ENCODE peak calls at places on chromosomes 5 and 9, in five cellular contexts. U is transverse colon, S is A549, I is neural crest cell, V is gastrocnemius medialis. J is an unnamed sample.

GRCh38 chr5:108747111-108748009 is at the start of gene FER:
- DNase-seq in U (no peak), S (peak), I (peak), V (no peak), J (no peak)

GRCh38 chr9:92963831-92964606 is 16.7 kb downstream of the FGD3 start:
- DNase-seq in U (peak), S (no peak), I (no peak), V (no peak), J (no peak)

GRCh38 chr5:127785098-127785927 is 82.1 kb downstream of the CCDC192 start:
- DNase-seq in U (no peak), S (no peak), I (no peak), V (no peak), J (no peak)

GRCh38 chr5:110321117-110321516 is 405.4 kb downstream of the TMEM232 start:
- DNase-seq in U (no peak), S (no peak), I (no peak), V (no peak), J (no peak)

GRCh38 chr5:4571248-4571950 is 568.7 kb upstream of the ADAMTS16 start:
- DNase-seq in U (no peak), S (no peak), I (no peak), V (no peak), J (no peak)

GRCh38 chr5:110343616-110344015 is 382.9 kb downstream of the TMEM232 start:
- DNase-seq in U (no peak), S (no peak), I (no peak), V (no peak), J (no peak)

GRCh38 chr9:107131108-107131799 is 151.8 kb upstream of the RAD23B start:
- DNase-seq in U (no peak), S (no peak), I (no peak), V (peak), J (peak)

GRCh38 chr9:34413229-34413852 is 36.6 kb upstream of the MYORG start:
- DNase-seq in U (peak), S (peak), I (peak), V (no peak), J (no peak)

GRCh38 chr9:38026021-38026809 is 42.8 kb downstream of the SHB start:
- DNase-seq in U (no peak), S (peak), I (no peak), V (no peak), J (no peak)

GRCh38 chr9:91162311-91162710 is 199.4 kb downstream of the AUH start:
- DNase-seq in U (peak), S (no peak), I (no peak), V (no peak), J (no peak)

GRCh38 chr5:108093186-108093585 is 288.7 kb downstream of the FBXL17 start:
- DNase-seq in U (no peak), S (peak), I (no peak), V (no peak), J (no peak)

GRCh38 chr9:136690841-136691261 is 3.6 kb upstream of the AGPAT2 start:
- DNase-seq in U (no peak), S (no peak), I (no peak), V (peak), J (no peak)

GRCh38 chr9:76564300-76564699 is 105.3 kb downstream of the GCNT1 start:
- DNase-seq in U (no peak), S (no peak), I (no peak), V (no peak), J (no peak)

GRCh38 chr9:89865981-89866380 is 261.2 kb downstream of the GADD45G start:
- DNase-seq in U (no peak), S (no peak), I (no peak), V (no peak), J (no peak)

GRCh38 chr5:38557309-38557710 is 864 bp upstream of the LIFR start:
- DNase-seq in U (no peak), S (no peak), I (no peak), V (no peak), J (no peak)

GRCh38 chr5:34411470-34412346 is 244.4 kb upstream of the RAI14 start:
- DNase-seq in U (no peak), S (no peak), I (no peak), V (no peak), J (no peak)

GRCh38 chr5:112086740-112087139 is 329.7 kb upstream of the NREP start:
- DNase-seq in U (no peak), S (no peak), I (no peak), V (no peak), J (no peak)

DNA sequence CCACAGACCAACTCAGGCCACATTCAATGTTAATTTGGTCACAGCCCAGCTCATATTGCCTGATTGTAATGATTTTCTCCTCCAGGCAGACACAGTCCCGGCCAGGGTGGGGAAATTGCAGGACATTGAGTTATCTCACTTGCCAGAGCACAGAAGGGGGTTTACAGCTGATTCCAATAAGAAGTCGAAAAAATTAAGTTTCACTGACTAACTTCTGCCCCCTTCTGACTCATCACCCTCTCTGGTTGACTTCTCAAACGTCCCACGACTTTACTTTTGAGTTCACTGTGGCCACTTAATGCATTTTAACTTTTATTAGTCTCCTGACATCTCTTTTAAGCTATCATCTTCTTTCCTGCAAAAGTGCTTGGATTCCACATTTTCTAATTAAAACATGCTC is 321.4 kb upstream of the WWC1 start:
- DNase-seq in U (no peak), S (no peak), I (no peak), V (no peak), J (no peak)
- TF ChIP-seq CTCF in U (no peak), S (no peak), I (no peak), V (no peak), J (no peak)

DNA sequence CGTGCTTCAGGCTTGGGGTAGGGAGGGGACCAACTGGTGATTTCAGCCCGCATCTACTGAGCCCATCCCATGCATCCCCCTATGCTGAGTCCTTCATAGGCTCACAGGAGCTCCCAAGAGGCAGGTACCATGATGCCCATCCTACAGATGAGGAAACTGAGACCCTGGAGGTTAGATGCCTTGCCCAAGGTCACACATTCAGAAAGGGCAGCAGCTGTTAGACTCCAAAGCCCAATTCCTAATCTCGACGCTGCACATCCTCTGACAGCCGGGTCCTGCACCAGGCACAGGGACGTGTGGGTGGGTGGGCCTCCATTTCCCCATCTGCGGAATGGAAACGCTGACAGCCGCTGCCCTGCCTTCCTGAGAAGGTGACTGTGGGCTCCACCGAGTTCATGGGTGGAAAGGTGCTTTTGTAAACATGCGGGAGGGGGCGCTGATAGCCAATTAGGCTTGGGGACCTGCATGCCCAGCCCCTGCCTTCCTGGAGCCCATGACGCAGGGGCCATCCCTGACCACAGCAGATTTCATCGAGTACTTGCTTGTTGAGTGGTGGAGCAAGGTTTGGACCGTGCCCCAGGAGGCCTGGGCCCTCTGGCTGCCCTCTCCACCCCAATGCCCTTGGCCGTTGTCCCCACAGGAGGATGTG is 2.2 kb downstream of the DNM1 start:
- DNase-seq in U (no peak), S (no peak), I (no peak), V (no peak), J (no peak)
- TF ChIP-seq CTCF in U (no peak), S (no peak), I (no peak), V (no peak), J (no peak)

DNA sequence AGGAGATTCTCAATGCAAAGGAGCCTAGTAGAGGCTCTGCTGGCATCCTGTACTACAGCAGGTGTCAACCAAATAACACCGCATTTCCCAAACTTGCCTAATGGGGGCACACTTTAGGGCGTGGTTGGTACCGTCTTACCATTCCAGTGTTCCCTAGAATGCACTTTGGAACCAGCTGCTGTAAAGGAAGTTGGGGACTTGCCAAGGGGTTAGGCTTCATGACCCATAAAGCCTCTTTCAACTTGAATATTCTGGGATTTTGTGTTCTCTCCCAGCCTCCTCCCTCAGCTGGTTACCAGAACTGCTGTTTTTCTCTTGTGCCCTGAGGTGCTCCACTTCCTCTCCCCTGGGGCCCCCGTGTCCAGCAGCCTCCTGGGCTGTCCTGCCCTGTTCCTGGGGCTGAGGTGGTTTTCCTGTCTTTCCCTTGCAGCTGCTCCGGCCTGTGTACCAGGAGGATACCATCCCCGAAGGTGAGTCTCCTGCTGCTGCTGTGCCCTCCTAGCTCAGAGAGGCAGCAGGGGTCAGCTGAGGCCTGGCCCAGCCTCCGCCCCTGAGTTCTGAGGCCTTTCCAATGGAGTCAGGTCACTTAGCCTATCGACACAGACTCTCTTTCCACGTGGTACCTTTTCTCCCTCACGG is 44.7 kb downstream of the RGS3 start:
- DNase-seq in U (peak), S (peak), I (no peak), V (no peak), J (no peak)
- TF ChIP-seq CTCF in U (peak), S (peak), I (peak), V (no peak), J (no peak)

DNA sequence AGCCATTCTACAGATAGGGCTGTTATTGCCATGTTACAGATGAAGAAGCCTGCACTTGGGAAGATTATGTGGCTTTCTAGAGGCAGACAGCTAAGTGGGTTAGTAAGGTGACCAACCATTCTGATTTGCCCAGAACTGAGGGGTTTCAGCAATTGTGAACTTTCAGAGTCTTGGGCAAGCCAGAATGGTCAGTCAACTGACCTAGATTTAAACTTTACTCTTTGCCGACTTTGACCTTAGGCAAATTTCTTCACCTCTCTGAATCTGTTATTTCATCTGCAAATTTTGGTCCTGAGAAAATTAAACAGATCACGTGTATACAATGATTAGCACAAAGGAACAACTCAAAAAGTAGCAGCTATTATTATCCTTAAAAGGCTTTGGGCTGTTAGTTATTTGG is 20.4 kb upstream of the TNFSF8 start:
- DNase-seq in U (no peak), S (no peak), I (no peak), V (no peak), J (no peak)
- TF ChIP-seq CTCF in U (no peak), S (no peak), I (no peak), V (no peak), J (no peak)

GRCh38 chr9:134742822-134743221 is 101.2 kb downstream of the COL5A1 start:
- DNase-seq in U (no peak), S (no peak), I (no peak), V (no peak), J (no peak)
- TF ChIP-seq CTCF in U (no peak), S (no peak), I (no peak), V (no peak), J (no peak)

J was measured in D721Med.